ENCODE peak calls at places on chromosome 21, in six cellular contexts. I, D, A, Z, E and S are unnamed samples.

GRCh38 chr21:14078746-14079375 is 131.9 kb downstream of the LIPI start:
- DNase-seq in Z (no peak), D (no peak), E (no peak), I (no peak), A (no peak), S (no peak)

GRCh38 chr21:27346041-27346448 is 379.2 kb upstream of the ADAMTS5 start:
- DNase-seq in A (no peak), E (no peak), D (no peak), Z (no peak), I (no peak), S (no peak)

GRCh38 chr21:46171996-46172862 is 12.0 kb downstream of the SPATC1L start:
- DNase-seq in Z (no peak), D (no peak), E (no peak), I (peak), A (no peak), S (no peak)

GRCh38 chr21:43877936-43878575 is 13.0 kb downstream of the AGPAT3 start:
- DNase-seq in I (no peak), Z (no peak), D (no peak), A (no peak), E (no peak), S (no peak)

GRCh38 chr21:37788503-37788902 is 127.8 kb downstream of the KCNJ6 start:
- DNase-seq in E (no peak), Z (no peak), A (no peak), I (no peak), D (no peak), S (no peak)

GRCh38 chr21:41766051-41766882 is 585 bp downstream of the RIPK4 start:
- DNase-seq in A (no peak), D (no peak), E (no peak), Z (no peak), I (peak), S (no peak)

GRCh38 chr21:46194374-46195334 is 10.4 kb upstream of the SPATC1L start:
- DNase-seq in D (no peak), Z (no peak), I (peak), A (no peak), E (no peak), S (no peak)

GRCh38 chr21:42833439-42833815 is 45.9 kb downstream of the WDR4 start:
- DNase-seq in Z (no peak), A (peak), D (peak), E (peak), I (peak), S (no peak)

GRCh38 chr21:45286671-45287437 is 841 bp downstream of the POFUT2 start:
- DNase-seq in A (no peak), E (no peak), I (peak), Z (no peak), D (peak), S (no peak)

GRCh38 chr21:35925497-35925896 is 134.8 kb downstream of the SETD4 start:
- DNase-seq in Z (no peak), A (no peak), D (peak), I (no peak), E (peak), S (no peak)

GRCh38 chr21:22575165-22575584 is 1577.0 kb downstream of the NCAM2 start:
- DNase-seq in D (peak), E (no peak), I (peak), Z (no peak), A (no peak), S (no peak)

GRCh38 chr21:45289655-45290515 is 2.2 kb upstream of the POFUT2 start:
- DNase-seq in A (no peak), E (no peak), Z (no peak), I (peak), D (peak), S (no peak)

GRCh38 chr21:41975391-41976272 is 21.8 kb upstream of the C2CD2 start:
- DNase-seq in D (peak), I (peak), Z (no peak), E (no peak), A (no peak), S (no peak)

GRCh38 chr21:35372201-35372600 is 323.1 kb upstream of the RUNX1 start:
- DNase-seq in E (no peak), I (no peak), A (no peak), Z (no peak), D (no peak), S (no peak)

GRCh38 chr21:25936776-25937175 is 202.0 kb downstream of the GABPA start:
- DNase-seq in Z (no peak), E (no peak), D (no peak), I (no peak), A (no peak), S (no peak)

DNA sequence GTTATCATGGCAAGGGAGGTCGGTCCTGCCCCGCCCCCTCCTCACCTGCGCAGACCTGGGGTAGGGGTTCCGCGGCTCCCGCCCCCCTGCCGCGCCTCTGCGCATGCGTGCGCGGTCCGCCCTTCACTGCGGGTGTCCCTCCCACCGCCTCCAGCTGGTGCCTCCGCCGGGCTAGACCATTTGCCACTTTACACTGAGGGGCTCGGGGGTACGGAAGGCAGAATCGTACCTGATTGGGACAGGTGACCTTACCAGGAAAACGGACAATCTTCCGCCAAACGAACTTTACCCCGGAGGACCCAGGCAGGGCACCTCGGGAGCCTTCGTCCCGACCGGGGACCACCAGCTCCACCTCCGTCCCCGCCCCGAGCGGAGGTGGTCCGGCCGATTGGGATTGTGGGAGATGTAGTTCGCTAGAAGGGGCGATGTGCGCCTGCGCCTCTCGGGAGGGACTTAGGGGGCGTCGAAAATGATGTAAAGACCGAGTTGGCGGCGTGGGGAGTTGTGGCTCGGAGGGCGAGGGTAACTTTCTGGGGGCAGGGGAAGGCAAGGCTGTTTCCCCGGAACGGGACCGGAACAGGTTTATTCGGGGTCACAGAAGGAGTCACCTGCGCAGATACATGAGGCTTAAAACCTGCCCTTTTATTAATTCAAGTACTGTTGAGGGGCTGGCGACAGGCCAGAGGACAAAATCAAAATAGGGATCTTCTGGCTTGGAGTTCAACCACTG is at the start of gene DNAJC28:
- DNase-seq in Z (peak), E (peak), D (peak), A (peak), I (peak), S (peak)
- TF ChIP-seq POLR2A in Z (peak), E (peak), D (peak), A (peak), I (peak), S (no peak)

DNA sequence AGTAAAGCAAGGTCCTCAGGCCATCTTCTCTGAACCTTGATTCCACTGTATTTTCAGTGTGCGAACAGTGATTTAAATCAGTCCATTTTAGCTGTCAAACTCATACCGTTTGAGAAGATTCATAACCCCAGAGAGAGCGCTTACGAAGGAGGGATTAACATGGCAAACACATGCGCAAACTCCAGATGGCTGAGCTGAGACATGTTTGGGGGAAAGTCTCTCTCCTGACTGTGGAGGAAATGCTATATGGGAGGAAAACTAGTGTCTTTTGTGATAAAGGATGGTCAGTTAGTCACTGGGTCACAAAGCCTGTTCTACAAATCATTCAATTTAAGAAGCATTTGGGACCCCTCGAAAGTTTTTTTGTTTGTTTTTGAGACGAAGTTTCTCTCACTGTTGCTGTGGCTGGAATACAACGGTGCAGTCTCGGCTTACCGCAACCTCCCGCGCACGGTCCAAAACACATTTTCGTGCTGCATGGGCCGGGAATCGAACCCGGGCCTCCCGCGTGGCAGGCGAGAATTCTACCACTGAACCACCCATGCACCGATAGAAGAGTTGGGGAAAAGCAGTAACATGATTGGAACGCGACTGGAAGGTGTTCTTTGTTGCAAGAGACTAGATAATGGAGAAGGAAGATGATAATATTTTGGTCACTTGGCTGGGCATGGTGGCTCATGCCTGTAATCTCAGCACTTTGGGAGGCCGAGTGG is 58.4 kb upstream of the CXADR start:
- DNase-seq in A (no peak), E (peak), I (peak), Z (no peak), D (peak), S (peak)
- TF ChIP-seq TAF1 in A (no peak), E (no peak), I (no peak), Z (no peak), D (no peak), S (no peak)

GRCh38 chr21:20998456-20998789 is 214 bp downstream of the NCAM2 start:
- DNase-seq in E (no peak), A (no peak), Z (no peak), D (no peak), I (no peak), S (no peak)
- TF ChIP-seq POLR2A in E (no peak), A (no peak), Z (no peak), D (no peak), I (no peak), S (no peak)

GRCh38 chr21:15480160-15480559 is 249.6 kb upstream of the USP25 start:
- DNase-seq in D (no peak), A (no peak), E (no peak), I (no peak), Z (no peak), S (no peak)

GRCh38 chr21:15486460-15487241 is 243.1 kb upstream of the USP25 start:
- DNase-seq in Z (no peak), I (no peak), D (no peak), E (peak), A (no peak), S (no peak)

DNA sequence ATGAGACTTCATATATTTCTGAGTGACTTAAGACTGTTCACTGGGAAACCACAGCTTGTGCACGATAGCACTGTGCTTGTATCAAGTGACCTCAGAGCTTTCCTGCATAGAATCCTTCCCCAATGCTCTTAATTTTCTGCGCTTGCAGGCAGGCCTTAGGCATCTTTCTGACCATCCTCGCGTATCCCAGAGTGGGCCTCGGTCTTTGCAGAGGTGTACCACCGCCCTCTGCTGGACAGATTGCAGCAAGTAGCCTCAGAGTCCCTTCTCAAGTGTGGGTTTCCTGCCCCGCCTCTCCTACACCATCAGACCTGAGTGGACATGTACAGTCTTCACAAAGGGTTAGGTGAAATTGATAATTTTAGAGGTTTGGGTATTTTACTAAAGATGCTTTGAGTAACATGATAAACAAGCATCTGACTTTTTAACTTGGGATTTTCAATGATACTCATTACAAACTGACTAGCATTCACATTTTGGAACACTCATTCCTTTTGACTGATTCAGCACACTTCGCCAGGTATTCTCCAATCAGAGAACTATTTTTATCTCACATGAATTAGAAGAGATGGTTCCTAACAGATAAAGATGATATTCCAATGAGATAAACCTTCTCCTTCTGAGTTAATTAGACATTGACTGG is 246.5 kb upstream of the USP25 start:
- DNase-seq in A (peak), I (peak), E (peak), D (peak), Z (peak), S (peak)
- TF ChIP-seq TAF1 in A (no peak), I (no peak), E (no peak), D (no peak), Z (no peak), S (no peak)

GRCh38 chr21:39313457-39314154 is at the start of gene BRWD1:
- DNase-seq in D (peak), E (peak), Z (peak), I (peak), A (no peak), S (peak)
- TF ChIP-seq POLR2A in D (peak), E (peak), Z (peak), I (peak), A (peak), S (peak)